ENCODE peak calls at places on chromosomes 5 and 9, in eight cellular contexts. W is fibroblast of pulmonary artery, V is tibial nerve, Q is IMR-90, X is astrocyte of the spinal cord, O is dorsolateral prefrontal cortex, N is coronary artery, P is mammary epithelial cell. G is an unnamed sample.

GRCh38 chr5:45642370-45642769 is 53.8 kb downstream of the HCN1 start:
- DNase-seq in W (no peak), V (no peak), Q (no peak), X (no peak), O (no peak), N (no peak), P (no peak), G (no peak)

GRCh38 chr9:70498866-70499265 is 84.4 kb upstream of the KLF9 start:
- DNase-seq in W (no peak), V (no peak), Q (no peak), X (no peak), O (no peak), N (no peak), P (no peak), G (no peak)

GRCh38 chr9:135671591-135672041 is 8.5 kb downstream of the LCN9 start:
- DNase-seq in W (no peak), V (no peak), Q (no peak), X (no peak), O (no peak), N (no peak), P (no peak), G (no peak)

GRCh38 chr9:28610339-28610738 is 1037.1 kb upstream of the C9orf72 start:
- DNase-seq in W (no peak), V (no peak), Q (no peak), X (no peak), O (no peak), N (no peak), P (no peak), G (no peak)

GRCh38 chr5:162434311-162434710 is 366.7 kb downstream of the GABRG2 start:
- DNase-seq in W (no peak), V (no peak), Q (no peak), X (no peak), O (no peak), N (no peak), P (no peak), G (no peak)

GRCh38 chr5:140324041-140324833 is 21.3 kb upstream of the PFDN1 start:
- DNase-seq in W (no peak), V (no peak), Q (peak), X (no peak), O (no peak), N (no peak), P (no peak), G (peak)

GRCh38 chr9:110606179-110606578 is 26.6 kb upstream of the SVEP1 start:
- DNase-seq in W (peak), V (no peak), Q (peak), X (no peak), O (no peak), N (no peak), P (no peak), G (no peak)

GRCh38 chr9:6938447-6938846 is 180.7 kb downstream of the KDM4C start:
- DNase-seq in W (peak), V (peak), Q (peak), X (peak), O (no peak), N (no peak), P (peak), G (peak)

GRCh38 chr5:87627360-87627759 is 214.6 kb upstream of the CCNH start:
- DNase-seq in W (no peak), V (no peak), Q (no peak), X (no peak), O (no peak), N (no peak), P (no peak), G (no peak)

GRCh38 chr9:129320575-129321311 is 142.7 kb upstream of the IER5L start:
- DNase-seq in W (peak), V (peak), Q (peak), X (peak), O (peak), N (peak), P (no peak), G (peak)

GRCh38 chr9:18920141-18920611 is 112.8 kb downstream of the SAXO1 start:
- DNase-seq in W (no peak), V (no peak), Q (no peak), X (no peak), O (no peak), N (no peak), P (no peak), G (peak)

GRCh38 chr5:86861514-86861913 is 243.8 kb downstream of the COX7C start:
- DNase-seq in W (no peak), V (no peak), Q (no peak), X (no peak), O (no peak), N (no peak), P (no peak), G (no peak)

GRCh38 chr9:132795511-132796303 is 82.4 kb downstream of the AK8 start:
- DNase-seq in W (no peak), V (peak), Q (no peak), X (no peak), O (no peak), N (peak), P (no peak), G (no peak)

GRCh38 chr5:16853511-16853910 is 82.6 kb downstream of the MYO10 start:
- DNase-seq in W (no peak), V (no peak), Q (no peak), X (no peak), O (no peak), N (no peak), P (no peak), G (no peak)

GRCh38 chr5:96733771-96734498 is 71.8 kb downstream of the CAST start:
- DNase-seq in W (no peak), V (no peak), Q (peak), X (peak), O (no peak), N (no peak), P (peak), G (peak)

GRCh38 chr9:113661074-113661473 is 197.5 kb downstream of the RGS3 start:
- DNase-seq in W (no peak), V (no peak), Q (no peak), X (no peak), O (no peak), N (no peak), P (no peak), G (no peak)

GRCh38 chr9:115209601-115210306 is 91.8 kb upstream of the TNC start:
- DNase-seq in W (no peak), V (no peak), Q (peak), X (peak), O (no peak), N (no peak), P (peak), G (peak)

GRCh38 chr5:154749496-154749895 is 5.7 kb upstream of the LARP1 start:
- DNase-seq in W (no peak), V (no peak), Q (no peak), X (no peak), O (no peak), N (no peak), P (no peak), G (no peak)

GRCh38 chr5:124790895-124791732 is 44.7 kb upstream of the ZNF608 start:
- DNase-seq in W (peak), V (no peak), Q (peak), X (no peak), O (no peak), N (no peak), P (peak), G (peak)

GRCh38 chr5:179324760-179325295 is 20.4 kb downstream of the ADAMTS2 start:
- DNase-seq in W (no peak), V (no peak), Q (no peak), X (no peak), O (no peak), N (no peak), P (no peak), G (no peak)

GRCh38 chr5:102999191-102999590 is 120.7 kb downstream of the GIN1 start:
- DNase-seq in W (no peak), V (no peak), Q (no peak), X (no peak), O (no peak), N (no peak), P (no peak), G (no peak)

GRCh38 chr5:135954899-135955298 is at the start of gene LECT2:
- DNase-seq in W (no peak), V (no peak), Q (no peak), X (no peak), O (no peak), N (no peak), P (no peak), G (no peak)

GRCh38 chr5:137954131-137954879 is 65.0 kb downstream of the PKD2L2 start:
- DNase-seq in W (peak), V (peak), Q (peak), X (peak), O (no peak), N (no peak), P (peak), G (peak)

GRCh38 chr9:135551456-135551855 is 5.5 kb downstream of the OBP2A start:
- DNase-seq in W (no peak), V (no peak), Q (no peak), X (no peak), O (no peak), N (no peak), P (no peak), G (no peak)

GRCh38 chr5:146079695-146080361 is 25.5 kb downstream of the PLAC8L1 start:
- DNase-seq in W (peak), V (no peak), Q (peak), X (peak), O (no peak), N (no peak), P (peak), G (peak)

GRCh38 chr9:3413984-3414383 is 111.8 kb downstream of the RFX3 start:
- DNase-seq in W (no peak), V (no peak), Q (no peak), X (no peak), O (no peak), N (no peak), P (no peak), G (no peak)

GRCh38 chr9:83271665-83272071 is 208.7 kb upstream of the RASEF start:
- DNase-seq in W (peak), V (no peak), Q (no peak), X (no peak), O (no peak), N (no peak), P (no peak), G (no peak)

GRCh38 chr5:133610489-133611356 is 1.6 kb downstream of the FSTL4 start:
- DNase-seq in W (peak), V (peak), Q (no peak), X (peak), O (peak), N (no peak), P (peak), G (peak)

GRCh38 chr5:149240354-149240998 is 31.2 kb upstream of the AFAP1L1 start:
- DNase-seq in W (no peak), V (no peak), Q (no peak), X (no peak), O (no peak), N (no peak), P (no peak), G (no peak)

GRCh38 chr5:117945261-117945660 is 1043.1 kb downstream of the DTWD2 start:
- DNase-seq in W (no peak), V (no peak), Q (no peak), X (no peak), O (no peak), N (no peak), P (no peak), G (peak)

GRCh38 chr9:135224921-135225541 is 137.6 kb downstream of the OLFM1 start:
- DNase-seq in W (no peak), V (no peak), Q (no peak), X (no peak), O (no peak), N (no peak), P (no peak), G (no peak)

GRCh38 chr5:75992677-75993582 is 90.3 kb upstream of the SV2C start:
- DNase-seq in W (no peak), V (no peak), Q (no peak), X (no peak), O (no peak), N (no peak), P (no peak), G (no peak)

GRCh38 chr5:91928751-91929521 is 545.8 kb upstream of the ARRDC3 start:
- DNase-seq in W (peak), V (no peak), Q (peak), X (peak), O (no peak), N (no peak), P (no peak), G (peak)

GRCh38 chr5:150492621-150493020 is 15.3 kb upstream of the NDST1 start:
- DNase-seq in W (no peak), V (no peak), Q (peak), X (no peak), O (no peak), N (no peak), P (peak), G (peak)

GRCh38 chr5:141496038-141496437 is 7.2 kb downstream of the PCDHGC5 start:
- DNase-seq in W (no peak), V (no peak), Q (no peak), X (peak), O (no peak), N (no peak), P (no peak), G (no peak)

GRCh38 chr9:14066815-14067214 is 247.1 kb downstream of the NFIB start:
- DNase-seq in W (no peak), V (no peak), Q (no peak), X (no peak), O (no peak), N (no peak), P (no peak), G (no peak)

GRCh38 chr9:110546411-110546871 is 33.1 kb downstream of the SVEP1 start:
- DNase-seq in W (no peak), V (no peak), Q (peak), X (no peak), O (no peak), N (no peak), P (no peak), G (peak)

GRCh38 chr5:179475956-179476355 is 74.4 kb upstream of the RUFY1 start:
- DNase-seq in W (no peak), V (no peak), Q (no peak), X (no peak), O (no peak), N (no peak), P (no peak), G (no peak)

GRCh38 chr9:110152704-110153374 is 55.1 kb downstream of the C9orf152 start:
- DNase-seq in W (peak), V (peak), Q (peak), X (peak), O (no peak), N (no peak), P (peak), G (peak)

DNA sequence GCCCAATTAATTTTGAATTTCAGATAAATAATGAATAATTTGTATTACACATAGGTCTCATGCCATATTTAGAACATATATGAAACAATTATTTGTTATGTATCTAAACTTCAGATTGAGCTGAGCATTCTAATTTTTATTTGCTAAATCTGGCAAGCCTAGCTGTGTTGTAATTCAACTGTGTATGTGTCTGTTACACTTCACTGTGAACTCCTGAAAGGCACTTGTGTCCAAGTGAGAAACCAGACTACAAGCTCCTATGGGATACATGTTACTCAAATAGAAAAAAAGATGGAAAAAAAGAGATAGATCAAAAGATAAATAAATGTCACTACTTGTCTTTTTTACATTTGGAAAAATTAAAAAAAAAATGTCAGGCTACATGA is 56.5 kb upstream of the ANKRD55 start:
- DNase-seq in W (no peak), V (no peak), Q (no peak), X (no peak), O (no peak), N (no peak), P (no peak), G (no peak)
- H3K4me3 ChIP-seq in W (no peak), V (no peak), Q (no peak), X (no peak), O (no peak), N (no peak), P (no peak), G (no peak)

GRCh38 chr9:112000743-112001142 is 104.1 kb downstream of the UGCG start:
- DNase-seq in W (peak), V (no peak), Q (no peak), X (no peak), O (no peak), N (no peak), P (no peak), G (no peak)

GRCh38 chr9:112002847-112003457 is 106.3 kb downstream of the UGCG start:
- DNase-seq in W (no peak), V (no peak), Q (peak), X (peak), O (no peak), N (no peak), P (no peak), G (peak)

GRCh38 chr9:111997831-111998230 is 101.2 kb downstream of the UGCG start:
- DNase-seq in W (no peak), V (no peak), Q (no peak), X (no peak), O (no peak), N (no peak), P (no peak), G (no peak)

GRCh38 chr9:112002131-112002846 is 105.7 kb downstream of the UGCG start:
- DNase-seq in W (no peak), V (no peak), Q (no peak), X (no peak), O (no peak), N (no peak), P (no peak), G (no peak)

GRCh38 chr9:111999319-111999718 is 102.7 kb downstream of the UGCG start:
- DNase-seq in W (no peak), V (no peak), Q (no peak), X (no peak), O (no peak), N (no peak), P (no peak), G (no peak)
- TF ChIP-seq CTCF in W (no peak), V (no peak), Q (no peak), X (no peak), O (no peak), N (no peak), P (no peak), G (no peak)

GRCh38 chr9:4997196-4997595 is 12.1 kb downstream of the JAK2 start:
- DNase-seq in W (no peak), V (no peak), Q (no peak), X (no peak), O (no peak), N (no peak), P (no peak), G (peak)
- H3K4me3 ChIP-seq in W (no peak), V (no peak), Q (no peak), X (no peak), O (no peak), N (no peak), P (no peak), G (no peak)

DNA sequence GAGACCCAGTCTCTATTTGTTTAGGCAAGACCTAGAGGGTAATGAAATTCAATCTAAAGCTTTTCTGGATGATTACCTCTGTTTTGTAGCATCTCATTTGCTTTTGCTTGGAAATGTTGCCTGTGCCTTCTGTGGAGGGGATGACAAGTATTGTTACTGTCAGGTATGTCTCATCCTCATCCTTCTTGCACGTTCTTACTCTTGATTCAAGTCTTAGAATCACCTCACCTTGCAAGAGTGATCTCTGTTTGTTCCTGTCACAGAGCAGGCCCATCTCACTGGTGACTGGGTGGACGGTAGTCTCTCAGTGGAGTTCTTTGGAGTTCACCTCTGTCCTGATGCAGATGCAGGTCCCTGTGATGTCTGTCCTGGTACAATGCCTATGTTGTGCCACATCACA is 33.5 kb downstream of the MCCC2 start:
- DNase-seq in W (no peak), V (no peak), Q (no peak), X (no peak), O (no peak), N (no peak), P (no peak), G (no peak)
- TF ChIP-seq CTCF in W (no peak), V (no peak), Q (no peak), X (no peak), O (no peak), N (no peak), P (no peak), G (no peak)

GRCh38 chr9:98039474-98040072 is 17.0 kb upstream of the NANS start:
- DNase-seq in W (no peak), V (no peak), Q (peak), X (no peak), O (no peak), N (no peak), P (no peak), G (no peak)
- H3K4me3 ChIP-seq in W (no peak), V (no peak), Q (no peak), X (no peak), O (no peak), N (no peak), P (no peak), G (no peak)

GRCh38 chr5:111083323-111083722 is 8.8 kb upstream of the WDR36 start:
- DNase-seq in W (no peak), V (no peak), Q (no peak), X (no peak), O (no peak), N (no peak), P (no peak), G (no peak)
- TF ChIP-seq CTCF in W (no peak), V (no peak), Q (no peak), X (no peak), O (no peak), N (no peak), P (no peak), G (no peak)

DNA sequence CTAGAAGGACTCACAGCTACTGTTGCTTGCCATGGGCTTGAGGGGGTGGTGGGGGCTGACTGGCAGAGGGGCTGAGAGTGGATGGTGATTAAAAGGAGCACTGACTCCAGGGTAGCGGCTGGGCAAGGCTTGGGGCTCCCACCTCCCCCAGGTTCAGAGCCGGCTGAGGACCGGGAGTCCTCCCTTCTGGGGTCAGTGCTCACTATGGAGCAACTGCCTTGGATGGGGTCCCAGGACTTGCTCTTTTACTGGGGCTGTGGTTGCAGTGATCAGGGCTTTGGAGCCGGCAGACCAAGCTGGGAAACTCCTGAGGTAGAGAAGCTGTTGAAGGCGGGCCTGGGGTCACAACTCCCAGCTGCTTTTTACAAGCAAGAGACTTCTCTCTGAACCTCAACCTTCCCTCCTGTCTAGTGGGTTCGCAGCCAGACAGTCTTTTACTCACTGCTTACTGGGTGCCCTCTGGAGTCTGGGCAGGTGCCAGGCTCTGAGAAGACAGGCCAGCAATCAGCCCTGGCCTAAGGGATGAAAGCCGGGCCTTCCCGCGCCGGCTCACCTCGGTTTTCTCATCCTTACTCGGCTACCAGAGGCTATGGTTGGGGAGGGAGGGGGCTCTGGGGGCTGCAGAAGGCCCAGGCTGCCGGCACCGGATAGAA is 795 bp upstream of the ASS1 start:
- DNase-seq in W (no peak), V (peak), Q (no peak), X (no peak), O (no peak), N (no peak), P (no peak), G (peak)
- H3K4me3 ChIP-seq in W (no peak), V (no peak), Q (no peak), X (no peak), O (peak), N (peak), P (no peak), G (no peak)